ENCODE peak calls at places on chromosomes 7 and 10, in seven cellular contexts. One of them, this sample, is unnamed. For H3K4me1, the result is how much of the 10 kb centered on the place peaks cover.

GRCh38 chr7:867406-868188 is 8.8 kb upstream of the GET4 start:
- DNase-seq in transverse colon: peak
- DNase-seq in ovary: peak
- DNase-seq in HCT116: no peak
- DNase-seq in endothelial cell of umbilical vein: peak
- DNase-seq in right lobe of liver: peak
- DNase-seq in testis: no peak
- DNase-seq in this sample: no peak

GRCh38 chr7:20959281-20959680 is 172.6 kb upstream of the SP8 start:
- DNase-seq in transverse colon: no peak
- DNase-seq in ovary: no peak
- DNase-seq in HCT116: no peak
- DNase-seq in endothelial cell of umbilical vein: no peak
- DNase-seq in right lobe of liver: no peak
- DNase-seq in testis: no peak
- DNase-seq in this sample: no peak

GRCh38 chr10:84244651-84245270 is at the start of gene RGR:
- DNase-seq in transverse colon: no peak
- DNase-seq in ovary: no peak
- DNase-seq in HCT116: no peak
- DNase-seq in endothelial cell of umbilical vein: no peak
- DNase-seq in right lobe of liver: no peak
- DNase-seq in testis: no peak
- DNase-seq in this sample: peak

GRCh38 chr10:113347508-113347907 is 205.3 kb upstream of the HABP2 start:
- DNase-seq in transverse colon: peak
- DNase-seq in ovary: no peak
- DNase-seq in HCT116: no peak
- DNase-seq in endothelial cell of umbilical vein: no peak
- DNase-seq in right lobe of liver: no peak
- DNase-seq in testis: no peak
- DNase-seq in this sample: no peak

GRCh38 chr10:114719311-114719710 is 61.2 kb upstream of the ABLIM1 start:
- DNase-seq in transverse colon: peak
- DNase-seq in ovary: no peak
- DNase-seq in HCT116: no peak
- DNase-seq in endothelial cell of umbilical vein: no peak
- DNase-seq in right lobe of liver: peak
- DNase-seq in testis: no peak
- DNase-seq in this sample: no peak

GRCh38 chr10:3076138-3076537 is 8.8 kb downstream of the PFKP start:
- DNase-seq in transverse colon: no peak
- DNase-seq in ovary: no peak
- DNase-seq in HCT116: no peak
- DNase-seq in endothelial cell of umbilical vein: no peak
- DNase-seq in right lobe of liver: no peak
- DNase-seq in testis: no peak
- DNase-seq in this sample: no peak

GRCh38 chr7:140403878-140404564 is at the start of gene RAB19:
- DNase-seq in transverse colon: peak
- DNase-seq in ovary: no peak
- DNase-seq in HCT116: peak
- DNase-seq in endothelial cell of umbilical vein: no peak
- DNase-seq in right lobe of liver: peak
- DNase-seq in testis: no peak
- DNase-seq in this sample: peak

GRCh38 chr7:19284596-19285300 is 139.5 kb upstream of the FERD3L start:
- DNase-seq in transverse colon: no peak
- DNase-seq in ovary: no peak
- DNase-seq in HCT116: no peak
- DNase-seq in endothelial cell of umbilical vein: no peak
- DNase-seq in right lobe of liver: no peak
- DNase-seq in testis: no peak
- DNase-seq in this sample: no peak

GRCh38 chr10:18279202-18279601 is 139.0 kb downstream of the CACNB2 start:
- DNase-seq in transverse colon: no peak
- DNase-seq in ovary: no peak
- DNase-seq in HCT116: no peak
- DNase-seq in endothelial cell of umbilical vein: no peak
- DNase-seq in right lobe of liver: no peak
- DNase-seq in testis: no peak
- DNase-seq in this sample: no peak

GRCh38 chr10:124379609-124380193 is 39.0 kb downstream of the OAT start:
- DNase-seq in transverse colon: no peak
- DNase-seq in ovary: no peak
- DNase-seq in HCT116: no peak
- DNase-seq in endothelial cell of umbilical vein: no peak
- DNase-seq in right lobe of liver: no peak
- DNase-seq in testis: no peak
- DNase-seq in this sample: no peak

GRCh38 chr10:3137958-3138726 is 34.4 kb downstream of the PITRM1 start:
- DNase-seq in transverse colon: no peak
- DNase-seq in ovary: no peak
- DNase-seq in HCT116: no peak
- DNase-seq in endothelial cell of umbilical vein: no peak
- DNase-seq in right lobe of liver: no peak
- DNase-seq in testis: no peak
- DNase-seq in this sample: no peak

GRCh38 chr7:66800591-66800990 is 60.1 kb downstream of the RABGEF1 start:
- DNase-seq in transverse colon: no peak
- DNase-seq in ovary: no peak
- DNase-seq in HCT116: no peak
- DNase-seq in endothelial cell of umbilical vein: no peak
- DNase-seq in right lobe of liver: no peak
- DNase-seq in testis: no peak
- DNase-seq in this sample: no peak

GRCh38 chr10:16904619-16905018 is 87.4 kb upstream of the RSU1 start:
- DNase-seq in transverse colon: no peak
- DNase-seq in ovary: no peak
- DNase-seq in HCT116: no peak
- DNase-seq in endothelial cell of umbilical vein: no peak
- DNase-seq in right lobe of liver: no peak
- DNase-seq in testis: no peak
- DNase-seq in this sample: no peak

GRCh38 chr10:131947631-131948347 is 33.9 kb downstream of the BNIP3 start:
- DNase-seq in transverse colon: no peak
- DNase-seq in ovary: peak
- DNase-seq in HCT116: no peak
- DNase-seq in endothelial cell of umbilical vein: peak
- DNase-seq in right lobe of liver: no peak
- DNase-seq in testis: no peak
- DNase-seq in this sample: no peak

GRCh38 chr7:73844848-73845460 is 2.6 kb upstream of the METTL27 start:
- DNase-seq in transverse colon: no peak
- DNase-seq in ovary: no peak
- DNase-seq in HCT116: no peak
- DNase-seq in endothelial cell of umbilical vein: no peak
- DNase-seq in right lobe of liver: no peak
- DNase-seq in testis: no peak
- DNase-seq in this sample: no peak

GRCh38 chr10:31864834-31865518 is 63.7 kb downstream of the ARHGAP12 start:
- DNase-seq in transverse colon: no peak
- DNase-seq in ovary: no peak
- DNase-seq in HCT116: no peak
- DNase-seq in endothelial cell of umbilical vein: peak
- DNase-seq in right lobe of liver: no peak
- DNase-seq in testis: no peak
- DNase-seq in this sample: no peak

GRCh38 chr7:101542527-101543241 is 86.4 kb downstream of the MYL10 start:
- DNase-seq in transverse colon: peak
- DNase-seq in ovary: peak
- DNase-seq in HCT116: peak
- DNase-seq in endothelial cell of umbilical vein: peak
- DNase-seq in right lobe of liver: peak
- DNase-seq in testis: peak
- DNase-seq in this sample: peak

DNA sequence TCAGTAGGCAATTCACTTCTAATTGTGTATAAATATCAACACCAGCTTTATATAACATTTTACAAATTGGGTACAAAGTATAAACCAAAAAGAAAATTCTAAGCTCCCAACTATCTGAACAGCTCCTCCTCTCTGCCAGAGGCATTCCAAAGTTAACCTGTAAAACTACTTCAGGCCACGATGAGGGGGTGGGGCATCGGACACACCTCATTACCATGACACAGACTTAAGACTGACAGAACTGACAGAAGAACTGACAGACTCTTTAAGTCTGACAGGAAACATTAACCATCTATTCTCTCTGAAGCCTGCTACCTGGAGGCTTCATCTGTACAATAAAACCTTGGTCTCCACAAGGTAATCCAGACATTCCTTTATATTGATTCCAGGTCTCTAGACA is 12.3 kb downstream of the ESYT2 start:
- DNase-seq in transverse colon: peak
- DNase-seq in ovary: no peak
- DNase-seq in HCT116: no peak
- DNase-seq in endothelial cell of umbilical vein: no peak
- DNase-seq in right lobe of liver: no peak
- DNase-seq in testis: no peak
- DNase-seq in this sample: no peak
- H3K4me1 ChIP-seq in transverse colon: under half
- H3K4me1 ChIP-seq in ovary: under half
- H3K4me1 ChIP-seq in HCT116: under half
- H3K4me1 ChIP-seq in endothelial cell of umbilical vein: half or more
- H3K4me1 ChIP-seq in right lobe of liver: under half
- H3K4me1 ChIP-seq in testis: half or more
- H3K4me1 ChIP-seq in this sample: half or more

GRCh38 chr7:51249991-51250390 is 66.6 kb downstream of the COBL start:
- DNase-seq in transverse colon: no peak
- DNase-seq in ovary: no peak
- DNase-seq in HCT116: no peak
- DNase-seq in endothelial cell of umbilical vein: no peak
- DNase-seq in right lobe of liver: no peak
- DNase-seq in testis: no peak
- DNase-seq in this sample: peak
- H3K27ac ChIP-seq in transverse colon: no peak
- H3K27ac ChIP-seq in ovary: no peak
- H3K27ac ChIP-seq in HCT116: no peak
- H3K27ac ChIP-seq in endothelial cell of umbilical vein: no peak
- H3K27ac ChIP-seq in right lobe of liver: no peak
- H3K27ac ChIP-seq in testis: no peak
- H3K27ac ChIP-seq in this sample: no peak

DNA sequence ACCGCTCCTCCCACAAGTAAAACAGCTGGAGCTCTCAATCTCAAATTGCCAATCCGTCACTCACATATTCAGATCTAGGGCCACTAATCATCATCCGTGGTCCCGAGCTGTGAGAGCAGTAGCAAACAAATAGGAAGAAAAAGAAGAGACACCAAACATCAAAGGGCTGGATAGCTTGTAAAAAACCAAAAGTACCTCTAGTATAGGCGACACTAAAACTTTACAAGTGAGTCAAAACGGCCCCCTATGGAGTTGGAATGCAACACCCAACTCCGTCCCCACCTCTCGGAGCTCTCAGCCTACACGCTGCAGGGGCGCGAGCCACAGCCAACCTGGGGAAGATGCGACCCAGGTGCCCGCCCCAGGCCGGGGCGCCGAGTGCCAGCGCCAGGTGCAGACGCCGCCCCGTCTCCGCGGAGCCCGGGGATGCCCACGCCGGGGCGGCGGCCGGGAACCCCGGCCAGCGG is 581 bp downstream of the FAM3C start:
- DNase-seq in transverse colon: peak
- DNase-seq in ovary: no peak
- DNase-seq in HCT116: no peak
- DNase-seq in endothelial cell of umbilical vein: peak
- DNase-seq in right lobe of liver: peak
- DNase-seq in testis: peak
- DNase-seq in this sample: peak
- TF ChIP-seq POLR2A in transverse colon: no peak
- TF ChIP-seq POLR2A in ovary: no peak
- TF ChIP-seq POLR2A in HCT116: no peak
- TF ChIP-seq POLR2A in endothelial cell of umbilical vein: no peak
- TF ChIP-seq POLR2A in right lobe of liver: no peak
- TF ChIP-seq POLR2A in testis: no peak
- TF ChIP-seq POLR2A in this sample: no peak

GRCh38 chr7:35648367-35648766 is 46.6 kb downstream of the HERPUD2 start:
- DNase-seq in transverse colon: no peak
- DNase-seq in ovary: no peak
- DNase-seq in HCT116: no peak
- DNase-seq in endothelial cell of umbilical vein: no peak
- DNase-seq in right lobe of liver: no peak
- DNase-seq in testis: no peak
- DNase-seq in this sample: no peak

GRCh38 chr7:35649711-35650110 is 45.2 kb downstream of the HERPUD2 start:
- DNase-seq in transverse colon: no peak
- DNase-seq in ovary: no peak
- DNase-seq in HCT116: no peak
- DNase-seq in endothelial cell of umbilical vein: no peak
- DNase-seq in right lobe of liver: no peak
- DNase-seq in testis: no peak
- DNase-seq in this sample: no peak

GRCh38 chr7:35646289-35647033 is 48.5 kb downstream of the HERPUD2 start:
- DNase-seq in transverse colon: no peak
- DNase-seq in ovary: no peak
- DNase-seq in HCT116: no peak
- DNase-seq in endothelial cell of umbilical vein: peak
- DNase-seq in right lobe of liver: no peak
- DNase-seq in testis: no peak
- DNase-seq in this sample: no peak

GRCh38 chr7:35645691-35646090 is 49.2 kb downstream of the HERPUD2 start:
- DNase-seq in transverse colon: no peak
- DNase-seq in ovary: no peak
- DNase-seq in HCT116: no peak
- DNase-seq in endothelial cell of umbilical vein: no peak
- DNase-seq in right lobe of liver: no peak
- DNase-seq in testis: no peak
- DNase-seq in this sample: no peak

GRCh38 chr7:35647171-35647574 is 47.8 kb downstream of the HERPUD2 start:
- DNase-seq in transverse colon: peak
- DNase-seq in ovary: no peak
- DNase-seq in HCT116: no peak
- DNase-seq in endothelial cell of umbilical vein: peak
- DNase-seq in right lobe of liver: no peak
- DNase-seq in testis: peak
- DNase-seq in this sample: no peak
- H3K4me1 ChIP-seq in transverse colon: under half
- H3K4me1 ChIP-seq in ovary: under half
- H3K4me1 ChIP-seq in HCT116: under half
- H3K4me1 ChIP-seq in endothelial cell of umbilical vein: under half
- H3K4me1 ChIP-seq in right lobe of liver: under half
- H3K4me1 ChIP-seq in testis: under half
- H3K4me1 ChIP-seq in this sample: under half